ENCODE peak calls at places on chromosomes 1 and 21, in nine cellular contexts. One of them, this sample, is unnamed.

GRCh38 chr1:36269408-36269838 is 36.7 kb upstream of the SH3D21 start:
- DNase-seq in AG09309: no peak
- DNase-seq in activated CD4-positive, alpha-beta memory T cell treated with anti-CD3 and anti-CD28 coated beads, Interleukin-2, amount 10 ng/mL, durations not matched to agents 7 days and 5 days: no peak
- DNase-seq in GM10248: no peak
- DNase-seq in mucosa of descending colon: no peak
- DNase-seq in amniotic stem cell: no peak
- DNase-seq in HuH-7: peak
- DNase-seq in astrocyte of the spinal cord: peak
- DNase-seq in left cardiac atrium: no peak
- DNase-seq in this sample: no peak

GRCh38 chr1:201772178-201772577 is 56.8 kb upstream of the IPO9 start:
- DNase-seq in AG09309: no peak
- DNase-seq in activated CD4-positive, alpha-beta memory T cell treated with anti-CD3 and anti-CD28 coated beads, Interleukin-2, amount 10 ng/mL, durations not matched to agents 7 days and 5 days: no peak
- DNase-seq in GM10248: no peak
- DNase-seq in mucosa of descending colon: no peak
- DNase-seq in amniotic stem cell: no peak
- DNase-seq in HuH-7: no peak
- DNase-seq in astrocyte of the spinal cord: no peak
- DNase-seq in left cardiac atrium: no peak
- DNase-seq in this sample: no peak

GRCh38 chr1:160711528-160712311 is at the start of gene CD48:
- DNase-seq in AG09309: no peak
- DNase-seq in activated CD4-positive, alpha-beta memory T cell treated with anti-CD3 and anti-CD28 coated beads, Interleukin-2, amount 10 ng/mL, durations not matched to agents 7 days and 5 days: peak
- DNase-seq in GM10248: peak
- DNase-seq in mucosa of descending colon: no peak
- DNase-seq in amniotic stem cell: no peak
- DNase-seq in HuH-7: no peak
- DNase-seq in astrocyte of the spinal cord: no peak
- DNase-seq in left cardiac atrium: no peak
- DNase-seq in this sample: no peak

GRCh38 chr1:202069670-202070069 is 53.0 kb upstream of the GPR37L1 start:
- DNase-seq in AG09309: no peak
- DNase-seq in activated CD4-positive, alpha-beta memory T cell treated with anti-CD3 and anti-CD28 coated beads, Interleukin-2, amount 10 ng/mL, durations not matched to agents 7 days and 5 days: no peak
- DNase-seq in GM10248: no peak
- DNase-seq in mucosa of descending colon: no peak
- DNase-seq in amniotic stem cell: no peak
- DNase-seq in HuH-7: no peak
- DNase-seq in astrocyte of the spinal cord: no peak
- DNase-seq in left cardiac atrium: no peak
- DNase-seq in this sample: no peak

GRCh38 chr21:42655797-42656770 is 2.7 kb downstream of the PDE9A start:
- DNase-seq in AG09309: no peak
- DNase-seq in activated CD4-positive, alpha-beta memory T cell treated with anti-CD3 and anti-CD28 coated beads, Interleukin-2, amount 10 ng/mL, durations not matched to agents 7 days and 5 days: no peak
- DNase-seq in GM10248: no peak
- DNase-seq in mucosa of descending colon: peak
- DNase-seq in amniotic stem cell: no peak
- DNase-seq in HuH-7: no peak
- DNase-seq in astrocyte of the spinal cord: no peak
- DNase-seq in left cardiac atrium: no peak
- DNase-seq in this sample: no peak

GRCh38 chr1:239755107-239755506 is 336.6 kb upstream of the FMN2 start:
- DNase-seq in AG09309: no peak
- DNase-seq in activated CD4-positive, alpha-beta memory T cell treated with anti-CD3 and anti-CD28 coated beads, Interleukin-2, amount 10 ng/mL, durations not matched to agents 7 days and 5 days: no peak
- DNase-seq in GM10248: no peak
- DNase-seq in mucosa of descending colon: no peak
- DNase-seq in amniotic stem cell: no peak
- DNase-seq in HuH-7: no peak
- DNase-seq in astrocyte of the spinal cord: no peak
- DNase-seq in left cardiac atrium: no peak
- DNase-seq in this sample: no peak

GRCh38 chr1:86832409-86832808 is 81.5 kb downstream of the SELENOF start:
- DNase-seq in AG09309: no peak
- DNase-seq in activated CD4-positive, alpha-beta memory T cell treated with anti-CD3 and anti-CD28 coated beads, Interleukin-2, amount 10 ng/mL, durations not matched to agents 7 days and 5 days: no peak
- DNase-seq in GM10248: no peak
- DNase-seq in mucosa of descending colon: no peak
- DNase-seq in amniotic stem cell: no peak
- DNase-seq in HuH-7: no peak
- DNase-seq in astrocyte of the spinal cord: no peak
- DNase-seq in left cardiac atrium: no peak
- DNase-seq in this sample: no peak

GRCh38 chr1:33608825-33609400 is 136.5 kb downstream of the ZSCAN20 start:
- DNase-seq in AG09309: no peak
- DNase-seq in activated CD4-positive, alpha-beta memory T cell treated with anti-CD3 and anti-CD28 coated beads, Interleukin-2, amount 10 ng/mL, durations not matched to agents 7 days and 5 days: no peak
- DNase-seq in GM10248: no peak
- DNase-seq in mucosa of descending colon: no peak
- DNase-seq in amniotic stem cell: no peak
- DNase-seq in HuH-7: no peak
- DNase-seq in astrocyte of the spinal cord: no peak
- DNase-seq in left cardiac atrium: no peak
- DNase-seq in this sample: no peak

GRCh38 chr21:43865471-43866181 is 603 bp downstream of the AGPAT3 start:
- DNase-seq in AG09309: no peak
- DNase-seq in activated CD4-positive, alpha-beta memory T cell treated with anti-CD3 and anti-CD28 coated beads, Interleukin-2, amount 10 ng/mL, durations not matched to agents 7 days and 5 days: peak
- DNase-seq in GM10248: peak
- DNase-seq in mucosa of descending colon: peak
- DNase-seq in amniotic stem cell: peak
- DNase-seq in HuH-7: peak
- DNase-seq in astrocyte of the spinal cord: no peak
- DNase-seq in left cardiac atrium: peak
- DNase-seq in this sample: peak

GRCh38 chr1:172827841-172828240 is 168.9 kb downstream of the FASLG start:
- DNase-seq in AG09309: no peak
- DNase-seq in activated CD4-positive, alpha-beta memory T cell treated with anti-CD3 and anti-CD28 coated beads, Interleukin-2, amount 10 ng/mL, durations not matched to agents 7 days and 5 days: no peak
- DNase-seq in GM10248: no peak
- DNase-seq in mucosa of descending colon: no peak
- DNase-seq in amniotic stem cell: no peak
- DNase-seq in HuH-7: no peak
- DNase-seq in astrocyte of the spinal cord: no peak
- DNase-seq in left cardiac atrium: no peak
- DNase-seq in this sample: no peak

GRCh38 chr21:46493828-46494227 is 35.1 kb downstream of the DIP2A start:
- DNase-seq in AG09309: no peak
- DNase-seq in activated CD4-positive, alpha-beta memory T cell treated with anti-CD3 and anti-CD28 coated beads, Interleukin-2, amount 10 ng/mL, durations not matched to agents 7 days and 5 days: no peak
- DNase-seq in GM10248: no peak
- DNase-seq in mucosa of descending colon: no peak
- DNase-seq in amniotic stem cell: no peak
- DNase-seq in HuH-7: no peak
- DNase-seq in astrocyte of the spinal cord: no peak
- DNase-seq in left cardiac atrium: no peak
- DNase-seq in this sample: no peak

GRCh38 chr21:45977396-45977795 is 4.2 kb upstream of the COL6A1 start:
- DNase-seq in AG09309: no peak
- DNase-seq in activated CD4-positive, alpha-beta memory T cell treated with anti-CD3 and anti-CD28 coated beads, Interleukin-2, amount 10 ng/mL, durations not matched to agents 7 days and 5 days: no peak
- DNase-seq in GM10248: no peak
- DNase-seq in mucosa of descending colon: peak
- DNase-seq in amniotic stem cell: no peak
- DNase-seq in HuH-7: no peak
- DNase-seq in astrocyte of the spinal cord: no peak
- DNase-seq in left cardiac atrium: peak
- DNase-seq in this sample: no peak

GRCh38 chr1:233252436-233252835 is 43.1 kb downstream of the PCNX2 start:
- DNase-seq in AG09309: no peak
- DNase-seq in activated CD4-positive, alpha-beta memory T cell treated with anti-CD3 and anti-CD28 coated beads, Interleukin-2, amount 10 ng/mL, durations not matched to agents 7 days and 5 days: no peak
- DNase-seq in GM10248: no peak
- DNase-seq in mucosa of descending colon: no peak
- DNase-seq in amniotic stem cell: no peak
- DNase-seq in HuH-7: no peak
- DNase-seq in astrocyte of the spinal cord: no peak
- DNase-seq in left cardiac atrium: no peak
- DNase-seq in this sample: no peak

GRCh38 chr1:7387053-7387861 is 383.8 kb upstream of the VAMP3 start:
- DNase-seq in AG09309: no peak
- DNase-seq in activated CD4-positive, alpha-beta memory T cell treated with anti-CD3 and anti-CD28 coated beads, Interleukin-2, amount 10 ng/mL, durations not matched to agents 7 days and 5 days: no peak
- DNase-seq in GM10248: no peak
- DNase-seq in mucosa of descending colon: no peak
- DNase-seq in amniotic stem cell: no peak
- DNase-seq in HuH-7: no peak
- DNase-seq in astrocyte of the spinal cord: no peak
- DNase-seq in left cardiac atrium: no peak
- DNase-seq in this sample: no peak

GRCh38 chr1:51192213-51192843 is 43.7 kb upstream of the RNF11 start:
- DNase-seq in AG09309: peak
- DNase-seq in activated CD4-positive, alpha-beta memory T cell treated with anti-CD3 and anti-CD28 coated beads, Interleukin-2, amount 10 ng/mL, durations not matched to agents 7 days and 5 days: peak
- DNase-seq in GM10248: peak
- DNase-seq in mucosa of descending colon: no peak
- DNase-seq in amniotic stem cell: peak
- DNase-seq in HuH-7: peak
- DNase-seq in astrocyte of the spinal cord: peak
- DNase-seq in left cardiac atrium: peak
- DNase-seq in this sample: peak

GRCh38 chr1:194225781-194226180 is 1039.4 kb upstream of the B3GALT2 start:
- DNase-seq in AG09309: no peak
- DNase-seq in activated CD4-positive, alpha-beta memory T cell treated with anti-CD3 and anti-CD28 coated beads, Interleukin-2, amount 10 ng/mL, durations not matched to agents 7 days and 5 days: peak
- DNase-seq in GM10248: peak
- DNase-seq in mucosa of descending colon: no peak
- DNase-seq in amniotic stem cell: no peak
- DNase-seq in HuH-7: no peak
- DNase-seq in astrocyte of the spinal cord: no peak
- DNase-seq in left cardiac atrium: no peak
- DNase-seq in this sample: peak

GRCh38 chr21:43359081-43359822 is 67.7 kb downstream of the SIK1 start:
- DNase-seq in AG09309: no peak
- DNase-seq in activated CD4-positive, alpha-beta memory T cell treated with anti-CD3 and anti-CD28 coated beads, Interleukin-2, amount 10 ng/mL, durations not matched to agents 7 days and 5 days: no peak
- DNase-seq in GM10248: no peak
- DNase-seq in mucosa of descending colon: no peak
- DNase-seq in amniotic stem cell: no peak
- DNase-seq in HuH-7: no peak
- DNase-seq in astrocyte of the spinal cord: no peak
- DNase-seq in left cardiac atrium: no peak
- DNase-seq in this sample: no peak

GRCh38 chr1:201982082-201982922 is at the start of gene RNPEP:
- DNase-seq in AG09309: no peak
- DNase-seq in activated CD4-positive, alpha-beta memory T cell treated with anti-CD3 and anti-CD28 coated beads, Interleukin-2, amount 10 ng/mL, durations not matched to agents 7 days and 5 days: peak
- DNase-seq in GM10248: peak
- DNase-seq in mucosa of descending colon: peak
- DNase-seq in amniotic stem cell: peak
- DNase-seq in HuH-7: peak
- DNase-seq in astrocyte of the spinal cord: peak
- DNase-seq in left cardiac atrium: peak
- DNase-seq in this sample: peak

GRCh38 chr1:18009061-18009728 is 98.4 kb upstream of the IGSF21 start:
- DNase-seq in AG09309: no peak
- DNase-seq in activated CD4-positive, alpha-beta memory T cell treated with anti-CD3 and anti-CD28 coated beads, Interleukin-2, amount 10 ng/mL, durations not matched to agents 7 days and 5 days: no peak
- DNase-seq in GM10248: no peak
- DNase-seq in mucosa of descending colon: no peak
- DNase-seq in amniotic stem cell: no peak
- DNase-seq in HuH-7: no peak
- DNase-seq in astrocyte of the spinal cord: no peak
- DNase-seq in left cardiac atrium: no peak
- DNase-seq in this sample: no peak

GRCh38 chr1:45171575-45171974 is 34.8 kb downstream of the ZSWIM5 start:
- DNase-seq in AG09309: no peak
- DNase-seq in activated CD4-positive, alpha-beta memory T cell treated with anti-CD3 and anti-CD28 coated beads, Interleukin-2, amount 10 ng/mL, durations not matched to agents 7 days and 5 days: no peak
- DNase-seq in GM10248: no peak
- DNase-seq in mucosa of descending colon: no peak
- DNase-seq in amniotic stem cell: no peak
- DNase-seq in HuH-7: no peak
- DNase-seq in astrocyte of the spinal cord: no peak
- DNase-seq in left cardiac atrium: no peak
- DNase-seq in this sample: no peak

GRCh38 chr1:15430787-15431570 is 7.3 kb upstream of the CTRC start:
- DNase-seq in AG09309: no peak
- DNase-seq in activated CD4-positive, alpha-beta memory T cell treated with anti-CD3 and anti-CD28 coated beads, Interleukin-2, amount 10 ng/mL, durations not matched to agents 7 days and 5 days: peak
- DNase-seq in GM10248: peak
- DNase-seq in mucosa of descending colon: peak
- DNase-seq in amniotic stem cell: no peak
- DNase-seq in HuH-7: peak
- DNase-seq in astrocyte of the spinal cord: no peak
- DNase-seq in left cardiac atrium: peak
- DNase-seq in this sample: peak

GRCh38 chr1:81801032-81801833 is 499 bp downstream of the ADGRL2 start:
- DNase-seq in AG09309: peak
- DNase-seq in activated CD4-positive, alpha-beta memory T cell treated with anti-CD3 and anti-CD28 coated beads, Interleukin-2, amount 10 ng/mL, durations not matched to agents 7 days and 5 days: no peak
- DNase-seq in GM10248: peak
- DNase-seq in mucosa of descending colon: peak
- DNase-seq in amniotic stem cell: peak
- DNase-seq in HuH-7: peak
- DNase-seq in astrocyte of the spinal cord: peak
- DNase-seq in left cardiac atrium: peak
- DNase-seq in this sample: no peak

GRCh38 chr1:66493731-66494130 is 40.2 kb upstream of the SGIP1 start:
- DNase-seq in AG09309: no peak
- DNase-seq in activated CD4-positive, alpha-beta memory T cell treated with anti-CD3 and anti-CD28 coated beads, Interleukin-2, amount 10 ng/mL, durations not matched to agents 7 days and 5 days: no peak
- DNase-seq in GM10248: no peak
- DNase-seq in mucosa of descending colon: no peak
- DNase-seq in amniotic stem cell: no peak
- DNase-seq in HuH-7: no peak
- DNase-seq in astrocyte of the spinal cord: no peak
- DNase-seq in left cardiac atrium: no peak
- DNase-seq in this sample: no peak

GRCh38 chr1:26991310-26992116 is 2.0 kb upstream of the TRNP1 start:
- DNase-seq in AG09309: no peak
- DNase-seq in activated CD4-positive, alpha-beta memory T cell treated with anti-CD3 and anti-CD28 coated beads, Interleukin-2, amount 10 ng/mL, durations not matched to agents 7 days and 5 days: no peak
- DNase-seq in GM10248: peak
- DNase-seq in mucosa of descending colon: no peak
- DNase-seq in amniotic stem cell: no peak
- DNase-seq in HuH-7: no peak
- DNase-seq in astrocyte of the spinal cord: no peak
- DNase-seq in left cardiac atrium: no peak
- DNase-seq in this sample: no peak

GRCh38 chr1:101781437-101781836 is 215.3 kb downstream of the OLFM3 start:
- DNase-seq in AG09309: no peak
- DNase-seq in activated CD4-positive, alpha-beta memory T cell treated with anti-CD3 and anti-CD28 coated beads, Interleukin-2, amount 10 ng/mL, durations not matched to agents 7 days and 5 days: no peak
- DNase-seq in GM10248: no peak
- DNase-seq in mucosa of descending colon: no peak
- DNase-seq in amniotic stem cell: no peak
- DNase-seq in HuH-7: no peak
- DNase-seq in astrocyte of the spinal cord: peak
- DNase-seq in left cardiac atrium: no peak
- DNase-seq in this sample: no peak

GRCh38 chr1:63368131-63368530 is 704 bp downstream of the ALG6 start:
- DNase-seq in AG09309: no peak
- DNase-seq in activated CD4-positive, alpha-beta memory T cell treated with anti-CD3 and anti-CD28 coated beads, Interleukin-2, amount 10 ng/mL, durations not matched to agents 7 days and 5 days: no peak
- DNase-seq in GM10248: peak
- DNase-seq in mucosa of descending colon: no peak
- DNase-seq in amniotic stem cell: no peak
- DNase-seq in HuH-7: no peak
- DNase-seq in astrocyte of the spinal cord: no peak
- DNase-seq in left cardiac atrium: no peak
- DNase-seq in this sample: peak

GRCh38 chr1:16491056-16491675 is 22.9 kb downstream of the RNU1-1 start:
- DNase-seq in AG09309: no peak
- DNase-seq in activated CD4-positive, alpha-beta memory T cell treated with anti-CD3 and anti-CD28 coated beads, Interleukin-2, amount 10 ng/mL, durations not matched to agents 7 days and 5 days: no peak
- DNase-seq in GM10248: no peak
- DNase-seq in mucosa of descending colon: no peak
- DNase-seq in amniotic stem cell: no peak
- DNase-seq in HuH-7: no peak
- DNase-seq in astrocyte of the spinal cord: no peak
- DNase-seq in left cardiac atrium: no peak
- DNase-seq in this sample: no peak

GRCh38 chr21:45513003-45513706 is 29.1 kb downstream of the SLC19A1 start:
- DNase-seq in AG09309: no peak
- DNase-seq in activated CD4-positive, alpha-beta memory T cell treated with anti-CD3 and anti-CD28 coated beads, Interleukin-2, amount 10 ng/mL, durations not matched to agents 7 days and 5 days: no peak
- DNase-seq in GM10248: no peak
- DNase-seq in mucosa of descending colon: peak
- DNase-seq in amniotic stem cell: no peak
- DNase-seq in HuH-7: no peak
- DNase-seq in astrocyte of the spinal cord: no peak
- DNase-seq in left cardiac atrium: peak
- DNase-seq in this sample: no peak

GRCh38 chr1:31723828-31724359 is 20.1 kb upstream of the COL16A1 start:
- DNase-seq in AG09309: no peak
- DNase-seq in activated CD4-positive, alpha-beta memory T cell treated with anti-CD3 and anti-CD28 coated beads, Interleukin-2, amount 10 ng/mL, durations not matched to agents 7 days and 5 days: peak
- DNase-seq in GM10248: peak
- DNase-seq in mucosa of descending colon: peak
- DNase-seq in amniotic stem cell: peak
- DNase-seq in HuH-7: peak
- DNase-seq in astrocyte of the spinal cord: peak
- DNase-seq in left cardiac atrium: peak
- DNase-seq in this sample: no peak

GRCh38 chr1:35115459-35116383 is 36.5 kb downstream of the ZMYM1 start:
- DNase-seq in AG09309: no peak
- DNase-seq in activated CD4-positive, alpha-beta memory T cell treated with anti-CD3 and anti-CD28 coated beads, Interleukin-2, amount 10 ng/mL, durations not matched to agents 7 days and 5 days: peak
- DNase-seq in GM10248: no peak
- DNase-seq in mucosa of descending colon: no peak
- DNase-seq in amniotic stem cell: no peak
- DNase-seq in HuH-7: no peak
- DNase-seq in astrocyte of the spinal cord: peak
- DNase-seq in left cardiac atrium: no peak
- DNase-seq in this sample: no peak

GRCh38 chr21:35533893-35534292 is 484.8 kb upstream of the RUNX1 start:
- DNase-seq in AG09309: no peak
- DNase-seq in activated CD4-positive, alpha-beta memory T cell treated with anti-CD3 and anti-CD28 coated beads, Interleukin-2, amount 10 ng/mL, durations not matched to agents 7 days and 5 days: no peak
- DNase-seq in GM10248: no peak
- DNase-seq in mucosa of descending colon: no peak
- DNase-seq in amniotic stem cell: no peak
- DNase-seq in HuH-7: no peak
- DNase-seq in astrocyte of the spinal cord: no peak
- DNase-seq in left cardiac atrium: no peak
- DNase-seq in this sample: no peak